ENCODE peak calls at places on chromosomes 6 and 20, in nine cellular contexts. One of them, this sample, is unnamed.

GRCh38 chr6:6559994-6560393 is 28.5 kb upstream of the LY86 start:
- DNase-seq in WTC11: no peak
- DNase-seq in stimulated activated CD8-positive, alpha-beta memory T cell treated with anti-CD3 and anti-CD28 coated beads, Interleukin-7, amount 100 ng/mL, for 4 hours: no peak
- DNase-seq in progenitor cell of endocrine pancreas: no peak
- DNase-seq in iPS-NIHi11: no peak
- DNase-seq in nephron progenitor cell: no peak
- DNase-seq in left ventricle myocardium superior: no peak
- DNase-seq in ELF-1: no peak
- DNase-seq in adrenal gland: no peak
- DNase-seq in this sample: no peak

GRCh38 chr6:119147101-119148053 is 68.9 kb upstream of the FAM184A start:
- DNase-seq in progenitor cell of endocrine pancreas: no peak
- DNase-seq in left ventricle myocardium superior: peak; percentile 37
- DNase-seq in WTC11: no peak
- DNase-seq in nephron progenitor cell: no peak
- DNase-seq in adrenal gland: peak; percentile 83
- DNase-seq in iPS-NIHi11: no peak
- DNase-seq in ELF-1: peak; percentile 29
- DNase-seq in stimulated activated CD8-positive, alpha-beta memory T cell treated with anti-CD3 and anti-CD28 coated beads, Interleukin-7, amount 100 ng/mL, for 4 hours: peak; percentile 13
- DNase-seq in this sample: peak; percentile 100

GRCh38 chr6:150053450-150053849 is 15.5 kb downstream of the ULBP3 start:
- DNase-seq in ELF-1: no peak
- DNase-seq in progenitor cell of endocrine pancreas: no peak
- DNase-seq in WTC11: no peak
- DNase-seq in adrenal gland: no peak
- DNase-seq in nephron progenitor cell: no peak
- DNase-seq in iPS-NIHi11: no peak
- DNase-seq in stimulated activated CD8-positive, alpha-beta memory T cell treated with anti-CD3 and anti-CD28 coated beads, Interleukin-7, amount 100 ng/mL, for 4 hours: no peak
- DNase-seq in left ventricle myocardium superior: no peak
- DNase-seq in this sample: no peak

GRCh38 chr20:60810561-60810960 is 441.5 kb upstream of the CDH4 start:
- DNase-seq in ELF-1: no peak
- DNase-seq in left ventricle myocardium superior: no peak
- DNase-seq in stimulated activated CD8-positive, alpha-beta memory T cell treated with anti-CD3 and anti-CD28 coated beads, Interleukin-7, amount 100 ng/mL, for 4 hours: no peak
- DNase-seq in nephron progenitor cell: no peak
- DNase-seq in progenitor cell of endocrine pancreas: no peak
- DNase-seq in iPS-NIHi11: no peak
- DNase-seq in adrenal gland: no peak
- DNase-seq in WTC11: no peak
- DNase-seq in this sample: no peak

GRCh38 chr6:84284428-84285033 is 57.1 kb upstream of the CEP162 start:
- DNase-seq in progenitor cell of endocrine pancreas: no peak
- DNase-seq in left ventricle myocardium superior: no peak
- DNase-seq in WTC11: peak; percentile 16
- DNase-seq in nephron progenitor cell: no peak
- DNase-seq in iPS-NIHi11: peak; percentile 27
- DNase-seq in ELF-1: peak; percentile 16
- DNase-seq in stimulated activated CD8-positive, alpha-beta memory T cell treated with anti-CD3 and anti-CD28 coated beads, Interleukin-7, amount 100 ng/mL, for 4 hours: no peak
- DNase-seq in adrenal gland: no peak
- DNase-seq in this sample: peak; percentile 19

GRCh38 chr6:155418017-155418749 is 37.5 kb downstream of the NOX3 start:
- DNase-seq in WTC11: no peak
- DNase-seq in progenitor cell of endocrine pancreas: no peak
- DNase-seq in stimulated activated CD8-positive, alpha-beta memory T cell treated with anti-CD3 and anti-CD28 coated beads, Interleukin-7, amount 100 ng/mL, for 4 hours: peak; percentile 71
- DNase-seq in adrenal gland: peak; percentile 27
- DNase-seq in left ventricle myocardium superior: no peak
- DNase-seq in nephron progenitor cell: no peak
- DNase-seq in iPS-NIHi11: no peak
- DNase-seq in ELF-1: no peak
- DNase-seq in this sample: peak; percentile 70

GRCh38 chr6:156718647-156719394 is 58.4 kb upstream of the ARID1B start:
- DNase-seq in ELF-1: peak; percentile 78
- DNase-seq in iPS-NIHi11: no peak
- DNase-seq in nephron progenitor cell: no peak
- DNase-seq in left ventricle myocardium superior: peak; percentile 36
- DNase-seq in WTC11: no peak
- DNase-seq in adrenal gland: peak; percentile 90
- DNase-seq in progenitor cell of endocrine pancreas: no peak
- DNase-seq in stimulated activated CD8-positive, alpha-beta memory T cell treated with anti-CD3 and anti-CD28 coated beads, Interleukin-7, amount 100 ng/mL, for 4 hours: no peak
- DNase-seq in this sample: peak; percentile 81

GRCh38 chr6:98842489-98843180 is 8.3 kb downstream of the POU3F2 start:
- DNase-seq in stimulated activated CD8-positive, alpha-beta memory T cell treated with anti-CD3 and anti-CD28 coated beads, Interleukin-7, amount 100 ng/mL, for 4 hours: no peak
- DNase-seq in iPS-NIHi11: peak; percentile 43
- DNase-seq in progenitor cell of endocrine pancreas: no peak
- DNase-seq in nephron progenitor cell: peak; percentile 60
- DNase-seq in left ventricle myocardium superior: no peak
- DNase-seq in ELF-1: peak; percentile 57
- DNase-seq in WTC11: peak; percentile 73
- DNase-seq in adrenal gland: no peak
- DNase-seq in this sample: no peak

GRCh38 chr6:146433881-146434741 is 109.5 kb upstream of the RAB32 start:
- DNase-seq in left ventricle myocardium superior: peak; percentile 29
- DNase-seq in stimulated activated CD8-positive, alpha-beta memory T cell treated with anti-CD3 and anti-CD28 coated beads, Interleukin-7, amount 100 ng/mL, for 4 hours: no peak
- DNase-seq in iPS-NIHi11: peak; percentile 43
- DNase-seq in nephron progenitor cell: peak; percentile 41
- DNase-seq in WTC11: peak; percentile 53
- DNase-seq in adrenal gland: peak; percentile 17
- DNase-seq in progenitor cell of endocrine pancreas: no peak
- DNase-seq in ELF-1: peak; percentile 15
- DNase-seq in this sample: peak; percentile 11

GRCh38 chr20:14925286-14925685 is 587.9 kb upstream of the FLRT3 start:
- DNase-seq in progenitor cell of endocrine pancreas: no peak
- DNase-seq in adrenal gland: no peak
- DNase-seq in stimulated activated CD8-positive, alpha-beta memory T cell treated with anti-CD3 and anti-CD28 coated beads, Interleukin-7, amount 100 ng/mL, for 4 hours: no peak
- DNase-seq in nephron progenitor cell: no peak
- DNase-seq in iPS-NIHi11: no peak
- DNase-seq in left ventricle myocardium superior: no peak
- DNase-seq in WTC11: no peak
- DNase-seq in ELF-1: no peak
- DNase-seq in this sample: peak; percentile 47

GRCh38 chr6:30357678-30358339 is 12.9 kb downstream of the RPP21 start:
- DNase-seq in iPS-NIHi11: peak; percentile 82
- DNase-seq in stimulated activated CD8-positive, alpha-beta memory T cell treated with anti-CD3 and anti-CD28 coated beads, Interleukin-7, amount 100 ng/mL, for 4 hours: peak; percentile 33
- DNase-seq in ELF-1: peak; percentile 89
- DNase-seq in adrenal gland: peak; percentile 55
- DNase-seq in WTC11: peak; percentile 81
- DNase-seq in left ventricle myocardium superior: no peak
- DNase-seq in progenitor cell of endocrine pancreas: peak; percentile 28
- DNase-seq in nephron progenitor cell: peak; percentile 68
- DNase-seq in this sample: peak; percentile 79

GRCh38 chr20:14720251-14720650 is 382.8 kb upstream of the FLRT3 start:
- DNase-seq in progenitor cell of endocrine pancreas: no peak
- DNase-seq in iPS-NIHi11: no peak
- DNase-seq in left ventricle myocardium superior: no peak
- DNase-seq in ELF-1: no peak
- DNase-seq in WTC11: no peak
- DNase-seq in stimulated activated CD8-positive, alpha-beta memory T cell treated with anti-CD3 and anti-CD28 coated beads, Interleukin-7, amount 100 ng/mL, for 4 hours: no peak
- DNase-seq in adrenal gland: no peak
- DNase-seq in nephron progenitor cell: no peak
- DNase-seq in this sample: no peak

GRCh38 chr20:5504061-5504739 is 187.4 kb upstream of the PROKR2 start:
- DNase-seq in progenitor cell of endocrine pancreas: no peak
- DNase-seq in stimulated activated CD8-positive, alpha-beta memory T cell treated with anti-CD3 and anti-CD28 coated beads, Interleukin-7, amount 100 ng/mL, for 4 hours: no peak
- DNase-seq in adrenal gland: peak; percentile 67
- DNase-seq in ELF-1: peak; percentile 78
- DNase-seq in nephron progenitor cell: no peak
- DNase-seq in WTC11: peak; percentile 30
- DNase-seq in left ventricle myocardium superior: peak; percentile 83
- DNase-seq in iPS-NIHi11: peak; percentile 84
- DNase-seq in this sample: peak; percentile 70

This sample was measured in fibroblast of mammary gland.